ENCODE peak calls at places on chromosomes 7 and 10, in seven cellular contexts. C is neural progenitor cell, E is transverse colon, L is hepatocyte, V is DND-41, A is uterus, P is esophagus muscularis mucosa. B is an unnamed sample.

GRCh38 chr7:21617916-21618390 is 75.1 kb downstream of the DNAH11 start:
- DNase-seq in C (no peak), E (peak; percentile 10), L (peak; percentile 81), V (no peak), A (no peak), P (no peak), B (no peak)

GRCh38 chr7:2757361-2757903 is 69.4 kb downstream of the AMZ1 start:
- DNase-seq in C (no peak), E (peak; percentile 38), L (peak; percentile 30), V (no peak), A (peak; percentile 59), P (no peak), B (no peak)

GRCh38 chr10:227014-227413 is 91.8 kb downstream of the ZMYND11 start:
- DNase-seq in C (no peak), E (no peak), L (no peak), V (no peak), A (no peak), P (no peak), B (no peak)

GRCh38 chr10:78277267-78277666 is 243.6 kb downstream of the RPS24 start:
- DNase-seq in C (no peak), E (no peak), L (no peak), V (no peak), A (no peak), P (no peak), B (no peak)

GRCh38 chr7:16755397-16755796 is 1.8 kb downstream of the TSPAN13 start:
- DNase-seq in C (no peak), E (no peak), L (no peak), V (no peak), A (no peak), P (no peak), B (no peak)

GRCh38 chr7:26307226-26307625 is 15.6 kb downstream of the SNX10 start:
- DNase-seq in C (no peak), E (peak; percentile 23), L (peak; percentile 23), V (no peak), A (peak; percentile 48), P (no peak), B (no peak)

GRCh38 chr10:9331583-9332008 is 1277.1 kb downstream of the GATA3 start:
- DNase-seq in C (peak; percentile 49), E (no peak), L (peak; percentile 75), V (no peak), A (no peak), P (no peak), B (peak; percentile 56)

GRCh38 chr10:567869-568268 is 121.6 kb downstream of the DIP2C start:
- DNase-seq in C (no peak), E (no peak), L (no peak), V (no peak), A (no peak), P (no peak), B (no peak)

GRCh38 chr7:109021390-109021789 is 451.7 kb downstream of the DNAJB9 start:
- DNase-seq in C (no peak), E (no peak), L (no peak), V (no peak), A (no peak), P (no peak), B (no peak)

GRCh38 chr10:72331575-72332422 is 22.9 kb downstream of the DNAJB12 start:
- DNase-seq in C (peak; percentile 94), E (peak; percentile 86), L (peak; percentile 88), V (peak; percentile 100), A (peak; percentile 71), P (peak; percentile 95), B (peak; percentile 91)

GRCh38 chr10:133292919-133293809 is 15.5 kb downstream of the TUBGCP2 start:
- DNase-seq in C (no peak), E (no peak), L (no peak), V (no peak), A (no peak), P (no peak), B (no peak)

GRCh38 chr10:70772627-70773026 is 12.6 kb downstream of the TBATA start:
- DNase-seq in C (no peak), E (no peak), L (no peak), V (no peak), A (no peak), P (no peak), B (no peak)

GRCh38 chr10:119190353-119190752 is 11.7 kb upstream of the PRDX3 start:
- DNase-seq in C (peak; percentile 48), E (no peak), L (peak; percentile 70), V (no peak), A (no peak), P (no peak), B (no peak)

GRCh38 chr7:152882576-152883310 is 123.2 kb downstream of the ACTR3B start:
- DNase-seq in C (no peak), E (no peak), L (no peak), V (no peak), A (no peak), P (no peak), B (no peak)

GRCh38 chr10:93680414-93681047 is 21.9 kb downstream of the FRA10AC1 start:
- DNase-seq in C (peak; percentile 34), E (no peak), L (peak; percentile 56), V (no peak), A (no peak), P (no peak), B (peak; percentile 38)

GRCh38 chr7:112162161-112163020 is 43.8 kb downstream of the DOCK4 start:
- DNase-seq in C (peak; percentile 87), E (no peak), L (peak; percentile 65), V (no peak), A (peak; percentile 18), P (peak; percentile 31), B (no peak)

GRCh38 chr10:131070856-131071255 is 240.7 kb downstream of the TCERG1L start:
- DNase-seq in C (no peak), E (no peak), L (no peak), V (no peak), A (no peak), P (no peak), B (no peak)

GRCh38 chr10:4249841-4250496 is 465.0 kb upstream of the KLF6 start:
- DNase-seq in C (no peak), E (no peak), L (no peak), V (no peak), A (no peak), P (no peak), B (no peak)

DNA sequence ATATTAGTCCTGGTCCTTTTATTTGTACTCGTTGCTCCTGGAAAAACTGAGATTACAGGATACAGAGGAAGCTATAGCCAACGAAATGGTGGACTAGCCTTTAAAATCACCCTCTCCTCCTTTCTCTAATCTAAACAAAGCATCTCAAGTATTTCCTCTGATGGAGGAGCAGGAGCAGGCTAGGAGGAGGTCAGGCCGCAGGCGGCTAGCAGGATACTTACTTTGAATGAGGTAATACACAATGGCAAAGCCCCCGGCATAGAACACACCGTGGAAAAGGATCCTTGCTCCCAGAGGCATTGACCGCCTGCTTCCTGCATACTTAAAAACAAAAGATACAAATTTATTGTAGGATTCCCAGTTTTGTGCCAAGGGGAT is 64.4 kb downstream of the STK17A start:
- DNase-seq in C (peak; percentile 72), E (no peak), L (no peak), V (no peak), A (no peak), P (no peak), B (no peak)
- H3K4me3 ChIP-seq in C (no peak overlapping the region), E (no peak overlapping the region), L (no peak overlapping the region), V (no peak overlapping the region), A (no peak overlapping the region), P (peak overlapping the region; percentile 8), B (peak overlapping the region; percentile 31)

GRCh38 chr10:114336823-114337509 is 67.3 kb downstream of the AFAP1L2 start:
- DNase-seq in C (no peak), E (no peak), L (no peak), V (no peak), A (no peak), P (no peak), B (no peak)

GRCh38 chr10:114332301-114332797 is 72.0 kb downstream of the AFAP1L2 start:
- DNase-seq in C (no peak), E (no peak), L (no peak), V (no peak), A (no peak), P (no peak), B (no peak)

GRCh38 chr10:114332808-114333207 is 71.5 kb downstream of the AFAP1L2 start:
- DNase-seq in C (no peak), E (no peak), L (no peak), V (no peak), A (peak; percentile 54), P (no peak), B (no peak)

GRCh38 chr10:114335614-114336013 is 68.7 kb downstream of the AFAP1L2 start:
- DNase-seq in C (no peak), E (no peak), L (no peak), V (no peak), A (no peak), P (no peak), B (no peak)

DNA sequence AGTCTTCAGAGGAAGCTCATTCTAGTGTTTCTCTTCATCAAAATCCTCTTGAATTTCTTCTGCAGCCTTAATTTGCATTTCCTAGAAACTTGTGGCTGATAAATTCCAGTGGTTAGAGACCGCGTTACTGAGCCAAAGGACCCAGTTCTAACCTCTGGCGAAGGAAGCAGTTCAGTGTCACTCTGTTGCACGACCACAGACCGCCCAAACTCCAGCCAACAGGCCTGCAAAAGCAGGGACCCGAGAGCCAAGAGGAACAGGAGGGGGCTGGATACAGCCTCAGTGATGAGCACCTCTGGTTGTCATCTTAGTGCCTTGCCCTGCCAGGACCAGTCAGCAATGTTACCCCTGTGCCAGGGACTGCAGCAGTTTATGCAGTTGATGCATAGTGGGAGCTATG is 70.0 kb downstream of the AFAP1L2 start:
- DNase-seq in C (no peak), E (no peak), L (no peak), V (no peak), A (no peak), P (no peak), B (no peak)
- H3K4me1 ChIP-seq in C (peaks cover 26% of the 10 kb centered on the region), E (peaks cover 8% of the 10 kb centered on the region), L (peaks cover 3% of the 10 kb centered on the region), V (no peaks in the 10 kb centered on the region), A (peaks cover 17% of the 10 kb centered on the region), P (peaks cover 37% of the 10 kb centered on the region), B (no peaks in the 10 kb centered on the region)

DNA sequence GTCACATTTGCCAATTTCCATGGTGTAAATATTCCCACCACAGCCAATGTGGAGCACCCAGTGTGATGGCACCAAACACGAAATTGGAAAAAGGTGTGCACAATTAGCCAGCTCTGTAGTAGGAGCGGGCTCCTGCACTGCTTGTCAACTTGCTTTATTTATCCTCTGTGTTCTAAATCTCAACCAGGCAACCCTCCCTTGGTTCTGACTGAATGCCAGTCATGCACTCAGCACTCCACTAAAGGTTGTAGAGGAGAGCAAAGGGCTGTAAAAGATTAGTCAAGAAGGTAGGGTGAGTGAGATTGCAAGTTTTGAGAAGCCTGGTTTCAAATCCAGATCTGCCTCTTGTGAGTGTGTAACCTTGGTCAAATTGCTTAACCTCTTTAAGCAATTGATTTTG is 71.5 kb upstream of the EGR2 start:
- DNase-seq in C (no peak), E (no peak), L (no peak), V (no peak), A (no peak), P (no peak), B (no peak)
- H3K27ac ChIP-seq in C (no peak overlapping the region), E (no peak overlapping the region), L (no peak overlapping the region), V (no peak overlapping the region), A (no peak overlapping the region), P (no peak overlapping the region), B (no peak overlapping the region)

DNA sequence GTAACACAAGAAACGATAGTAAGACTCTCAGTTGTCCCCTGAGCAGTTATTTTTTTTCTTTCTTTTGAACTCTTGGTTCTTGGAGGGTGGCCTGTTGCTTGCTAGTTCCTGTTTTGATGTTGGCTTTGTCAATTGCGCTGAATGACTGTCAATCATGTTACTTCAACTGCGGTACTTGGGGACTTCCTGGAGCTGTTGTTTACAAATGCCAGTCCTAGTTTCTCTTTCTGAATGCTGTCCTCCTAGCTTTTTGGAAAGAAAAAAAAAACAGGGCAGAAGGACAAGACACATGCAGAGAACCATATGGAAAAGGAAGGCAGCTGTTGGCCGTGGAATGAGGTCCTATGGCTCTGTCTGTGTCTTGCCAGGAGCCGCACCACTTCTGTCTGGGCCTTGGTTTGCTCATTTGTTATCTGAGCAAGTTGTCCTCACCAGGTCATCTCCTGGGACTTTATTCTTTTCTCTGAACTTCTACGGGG is 7.0 kb upstream of the PDCD4 start:
- DNase-seq in C (no peak), E (no peak), L (no peak), V (peak; percentile 22), A (no peak), P (no peak), B (peak; percentile 57)
- H3K4me3 ChIP-seq in C (no peak overlapping the region), E (no peak overlapping the region), L (no peak overlapping the region), V (no peak overlapping the region), A (no peak overlapping the region), P (no peak overlapping the region), B (peak overlapping the region; percentile 74)